ENCODE peak calls at places on chromosomes 2 and 18, in eight cellular contexts. One of them, this sample, is unnamed.

GRCh38 chr18:58135806-58136331 is 91.8 kb downstream of the NEDD4L start:
- DNase-seq in esophagus squamous epithelium: no peak
- DNase-seq in GM12865: peak; percentile 83
- DNase-seq in HCT116: peak; percentile 67
- DNase-seq in CD8-positive, alpha-beta T cell: peak; percentile 46
- DNase-seq in kidney epithelial cell: no peak
- DNase-seq in IMR-90: peak; percentile 74
- DNase-seq in fibroblast of pulmonary artery: peak; percentile 77
- DNase-seq in this sample: no peak

GRCh38 chr2:105778344-105778607 is 33.6 kb downstream of the NCK2 start:
- DNase-seq in esophagus squamous epithelium: no peak
- DNase-seq in GM12865: no peak
- DNase-seq in HCT116: no peak
- DNase-seq in CD8-positive, alpha-beta T cell: no peak
- DNase-seq in kidney epithelial cell: no peak
- DNase-seq in IMR-90: no peak
- DNase-seq in fibroblast of pulmonary artery: no peak
- DNase-seq in this sample: no peak

GRCh38 chr2:109547280-109547679 is 66.5 kb downstream of the SEPTIN10 start:
- DNase-seq in esophagus squamous epithelium: no peak
- DNase-seq in GM12865: no peak
- DNase-seq in HCT116: no peak
- DNase-seq in CD8-positive, alpha-beta T cell: no peak
- DNase-seq in kidney epithelial cell: no peak
- DNase-seq in IMR-90: no peak
- DNase-seq in fibroblast of pulmonary artery: no peak
- DNase-seq in this sample: no peak

GRCh38 chr18:75049455-75049789 is 159.5 kb downstream of the PTGR3 start:
- DNase-seq in esophagus squamous epithelium: no peak
- DNase-seq in GM12865: no peak
- DNase-seq in HCT116: no peak
- DNase-seq in CD8-positive, alpha-beta T cell: no peak
- DNase-seq in kidney epithelial cell: no peak
- DNase-seq in IMR-90: no peak
- DNase-seq in fibroblast of pulmonary artery: no peak
- DNase-seq in this sample: no peak

GRCh38 chr2:241804326-241805276 is 4.4 kb upstream of the NEU4 start:
- DNase-seq in esophagus squamous epithelium: no peak
- DNase-seq in GM12865: peak; percentile 44
- DNase-seq in HCT116: no peak
- DNase-seq in CD8-positive, alpha-beta T cell: no peak
- DNase-seq in kidney epithelial cell: peak; percentile 23
- DNase-seq in IMR-90: no peak
- DNase-seq in fibroblast of pulmonary artery: peak; percentile 47
- DNase-seq in this sample: no peak

GRCh38 chr2:188610050-188610444 is 318.4 kb downstream of the GULP1 start:
- DNase-seq in esophagus squamous epithelium: no peak
- DNase-seq in GM12865: no peak
- DNase-seq in HCT116: no peak
- DNase-seq in CD8-positive, alpha-beta T cell: no peak
- DNase-seq in kidney epithelial cell: no peak
- DNase-seq in IMR-90: no peak
- DNase-seq in fibroblast of pulmonary artery: no peak
- DNase-seq in this sample: no peak

GRCh38 chr2:174492963-174493431 is 6.2 kb upstream of the GPR155 start:
- DNase-seq in esophagus squamous epithelium: no peak
- DNase-seq in GM12865: peak; percentile 95
- DNase-seq in HCT116: no peak
- DNase-seq in CD8-positive, alpha-beta T cell: peak; percentile 62
- DNase-seq in kidney epithelial cell: no peak
- DNase-seq in IMR-90: no peak
- DNase-seq in fibroblast of pulmonary artery: no peak
- DNase-seq in this sample: no peak

GRCh38 chr2:20596973-20597867 is 53.7 kb downstream of the HS1BP3 start:
- DNase-seq in esophagus squamous epithelium: no peak
- DNase-seq in GM12865: no peak
- DNase-seq in HCT116: no peak
- DNase-seq in CD8-positive, alpha-beta T cell: no peak
- DNase-seq in kidney epithelial cell: no peak
- DNase-seq in IMR-90: no peak
- DNase-seq in fibroblast of pulmonary artery: peak; percentile 88
- DNase-seq in this sample: no peak

GRCh38 chr18:80009661-80010550 is 21.5 kb upstream of the TXNL4A start:
- DNase-seq in esophagus squamous epithelium: no peak
- DNase-seq in GM12865: no peak
- DNase-seq in HCT116: peak; percentile 75
- DNase-seq in CD8-positive, alpha-beta T cell: no peak
- DNase-seq in kidney epithelial cell: no peak
- DNase-seq in IMR-90: peak; percentile 98
- DNase-seq in fibroblast of pulmonary artery: peak; percentile 97
- DNase-seq in this sample: peak; percentile 74

GRCh38 chr2:181672255-181673008 is 7.9 kb downstream of the NEUROD1 start:
- DNase-seq in esophagus squamous epithelium: no peak
- DNase-seq in GM12865: peak; percentile 38
- DNase-seq in HCT116: no peak
- DNase-seq in CD8-positive, alpha-beta T cell: no peak
- DNase-seq in kidney epithelial cell: no peak
- DNase-seq in IMR-90: no peak
- DNase-seq in fibroblast of pulmonary artery: no peak
- DNase-seq in this sample: no peak

GRCh38 chr2:236365258-236366048 is 101.2 kb upstream of the ASB18 start:
- DNase-seq in esophagus squamous epithelium: no peak
- DNase-seq in GM12865: no peak
- DNase-seq in HCT116: no peak
- DNase-seq in CD8-positive, alpha-beta T cell: no peak
- DNase-seq in kidney epithelial cell: no peak
- DNase-seq in IMR-90: no peak
- DNase-seq in fibroblast of pulmonary artery: no peak
- DNase-seq in this sample: no peak

GRCh38 chr18:21315741-21316187 is 73.7 kb downstream of the GREB1L start:
- DNase-seq in esophagus squamous epithelium: no peak
- DNase-seq in GM12865: no peak
- DNase-seq in HCT116: peak; percentile 28
- DNase-seq in CD8-positive, alpha-beta T cell: no peak
- DNase-seq in kidney epithelial cell: no peak
- DNase-seq in IMR-90: no peak
- DNase-seq in fibroblast of pulmonary artery: no peak
- DNase-seq in this sample: no peak

GRCh38 chr2:96970910-96971309 is 15.5 kb downstream of the FAM178B start:
- DNase-seq in esophagus squamous epithelium: no peak
- DNase-seq in GM12865: no peak
- DNase-seq in HCT116: no peak
- DNase-seq in CD8-positive, alpha-beta T cell: no peak
- DNase-seq in kidney epithelial cell: no peak
- DNase-seq in IMR-90: no peak
- DNase-seq in fibroblast of pulmonary artery: no peak
- DNase-seq in this sample: no peak

GRCh38 chr2:61988462-61989366 is 83.2 kb downstream of the COMMD1 start:
- DNase-seq in esophagus squamous epithelium: no peak
- DNase-seq in GM12865: no peak
- DNase-seq in HCT116: no peak
- DNase-seq in CD8-positive, alpha-beta T cell: no peak
- DNase-seq in kidney epithelial cell: no peak
- DNase-seq in IMR-90: peak; percentile 21
- DNase-seq in fibroblast of pulmonary artery: peak; percentile 11
- DNase-seq in this sample: no peak

GRCh38 chr2:172091626-172092566 is 6.6 kb downstream of the DLX1 start:
- DNase-seq in esophagus squamous epithelium: no peak
- DNase-seq in GM12865: no peak
- DNase-seq in HCT116: no peak
- DNase-seq in CD8-positive, alpha-beta T cell: no peak
- DNase-seq in kidney epithelial cell: no peak
- DNase-seq in IMR-90: no peak
- DNase-seq in fibroblast of pulmonary artery: no peak
- DNase-seq in this sample: no peak

GRCh38 chr2:219743548-219743947 is 116.1 kb downstream of the SLC4A3 start:
- DNase-seq in esophagus squamous epithelium: no peak
- DNase-seq in GM12865: no peak
- DNase-seq in HCT116: no peak
- DNase-seq in CD8-positive, alpha-beta T cell: no peak
- DNase-seq in kidney epithelial cell: no peak
- DNase-seq in IMR-90: no peak
- DNase-seq in fibroblast of pulmonary artery: no peak
- DNase-seq in this sample: no peak

GRCh38 chr2:47569658-47570398 is 166.9 kb downstream of the MSH2 start:
- DNase-seq in esophagus squamous epithelium: no peak
- DNase-seq in GM12865: peak; percentile 25
- DNase-seq in HCT116: no peak
- DNase-seq in CD8-positive, alpha-beta T cell: no peak
- DNase-seq in kidney epithelial cell: no peak
- DNase-seq in IMR-90: peak; percentile 6
- DNase-seq in fibroblast of pulmonary artery: peak; percentile 17
- DNase-seq in this sample: no peak
- TF ChIP-seq CTCF in esophagus squamous epithelium: no peak
- TF ChIP-seq CTCF in GM12865: no peak
- TF ChIP-seq CTCF in HCT116: no peak
- TF ChIP-seq CTCF in CD8-positive, alpha-beta T cell: no peak
- TF ChIP-seq CTCF in kidney epithelial cell: no peak
- TF ChIP-seq CTCF in IMR-90: no peak
- TF ChIP-seq CTCF in fibroblast of pulmonary artery: no peak
- TF ChIP-seq CTCF in this sample: no peak

GRCh38 chr2:132668189-132668833 is 1.7 kb downstream of the LYPD1 start:
- DNase-seq in esophagus squamous epithelium: no peak
- DNase-seq in GM12865: no peak
- DNase-seq in HCT116: no peak
- DNase-seq in CD8-positive, alpha-beta T cell: no peak
- DNase-seq in kidney epithelial cell: no peak
- DNase-seq in IMR-90: no peak
- DNase-seq in fibroblast of pulmonary artery: no peak
- DNase-seq in this sample: no peak

GRCh38 chr2:132670104-132670960 is at the start of gene LYPD1:
- DNase-seq in esophagus squamous epithelium: no peak
- DNase-seq in GM12865: no peak
- DNase-seq in HCT116: no peak
- DNase-seq in CD8-positive, alpha-beta T cell: no peak
- DNase-seq in kidney epithelial cell: no peak
- DNase-seq in IMR-90: no peak
- DNase-seq in fibroblast of pulmonary artery: no peak
- DNase-seq in this sample: no peak

GRCh38 chr2:132670961-132671781 is 1.2 kb upstream of the LYPD1 start:
- DNase-seq in esophagus squamous epithelium: no peak
- DNase-seq in GM12865: no peak
- DNase-seq in HCT116: peak; percentile 27
- DNase-seq in CD8-positive, alpha-beta T cell: no peak
- DNase-seq in kidney epithelial cell: peak; percentile 96
- DNase-seq in IMR-90: peak; percentile 97
- DNase-seq in fibroblast of pulmonary artery: peak; percentile 85
- DNase-seq in this sample: no peak

GRCh38 chr2:132668986-132669853 is 785 bp downstream of the LYPD1 start:
- DNase-seq in esophagus squamous epithelium: no peak
- DNase-seq in GM12865: no peak
- DNase-seq in HCT116: no peak
- DNase-seq in CD8-positive, alpha-beta T cell: no peak
- DNase-seq in kidney epithelial cell: no peak
- DNase-seq in IMR-90: no peak
- DNase-seq in fibroblast of pulmonary artery: peak; percentile 16
- DNase-seq in this sample: no peak

GRCh38 chr2:132669854-132670103 is 226 bp downstream of the LYPD1 start:
- DNase-seq in esophagus squamous epithelium: no peak
- DNase-seq in GM12865: no peak
- DNase-seq in HCT116: no peak
- DNase-seq in CD8-positive, alpha-beta T cell: no peak
- DNase-seq in kidney epithelial cell: no peak
- DNase-seq in IMR-90: no peak
- DNase-seq in fibroblast of pulmonary artery: no peak
- DNase-seq in this sample: no peak
- H3K4me3 ChIP-seq in esophagus squamous epithelium: peak overlapping the region; percentile 33
- H3K4me3 ChIP-seq in GM12865: no peak overlapping the region
- H3K4me3 ChIP-seq in HCT116: no peak overlapping the region
- H3K4me3 ChIP-seq in CD8-positive, alpha-beta T cell: no peak overlapping the region
- H3K4me3 ChIP-seq in kidney epithelial cell: peak overlapping the region; percentile 91
- H3K4me3 ChIP-seq in IMR-90: peak overlapping the region; percentile 69
- H3K4me3 ChIP-seq in fibroblast of pulmonary artery: peak overlapping the region; percentile 53
- H3K4me3 ChIP-seq in this sample: peak overlapping the region; percentile 66

GRCh38 chr2:223000872-223001825 is 50.8 kb upstream of the KCNE4 start:
- DNase-seq in esophagus squamous epithelium: no peak
- DNase-seq in GM12865: no peak
- DNase-seq in HCT116: no peak
- DNase-seq in CD8-positive, alpha-beta T cell: no peak
- DNase-seq in kidney epithelial cell: no peak
- DNase-seq in IMR-90: no peak
- DNase-seq in fibroblast of pulmonary artery: no peak
- DNase-seq in this sample: no peak
- TF ChIP-seq CTCF in esophagus squamous epithelium: no peak
- TF ChIP-seq CTCF in GM12865: no peak
- TF ChIP-seq CTCF in HCT116: no peak
- TF ChIP-seq CTCF in CD8-positive, alpha-beta T cell: no peak
- TF ChIP-seq CTCF in kidney epithelial cell: no peak
- TF ChIP-seq CTCF in IMR-90: no peak
- TF ChIP-seq CTCF in fibroblast of pulmonary artery: no peak
- TF ChIP-seq CTCF in this sample: no peak

GRCh38 chr18:23238152-23238531 is 102.9 kb downstream of the CABLES1 start:
- DNase-seq in esophagus squamous epithelium: no peak
- DNase-seq in GM12865: no peak
- DNase-seq in HCT116: no peak
- DNase-seq in CD8-positive, alpha-beta T cell: no peak
- DNase-seq in kidney epithelial cell: no peak
- DNase-seq in IMR-90: peak; percentile 60
- DNase-seq in fibroblast of pulmonary artery: peak; percentile 86
- DNase-seq in this sample: no peak

GRCh38 chr18:23236876-23237468 is 101.7 kb downstream of the CABLES1 start:
- DNase-seq in esophagus squamous epithelium: no peak
- DNase-seq in GM12865: no peak
- DNase-seq in HCT116: no peak
- DNase-seq in CD8-positive, alpha-beta T cell: no peak
- DNase-seq in kidney epithelial cell: no peak
- DNase-seq in IMR-90: no peak
- DNase-seq in fibroblast of pulmonary artery: no peak
- DNase-seq in this sample: no peak

GRCh38 chr18:23238651-23239349 is 103.5 kb downstream of the CABLES1 start:
- DNase-seq in esophagus squamous epithelium: no peak
- DNase-seq in GM12865: no peak
- DNase-seq in HCT116: no peak
- DNase-seq in CD8-positive, alpha-beta T cell: no peak
- DNase-seq in kidney epithelial cell: no peak
- DNase-seq in IMR-90: peak; percentile 33
- DNase-seq in fibroblast of pulmonary artery: peak; percentile 66
- DNase-seq in this sample: no peak

GRCh38 chr18:23239350-23239692 is 104.0 kb downstream of the CABLES1 start:
- DNase-seq in esophagus squamous epithelium: no peak
- DNase-seq in GM12865: no peak
- DNase-seq in HCT116: no peak
- DNase-seq in CD8-positive, alpha-beta T cell: no peak
- DNase-seq in kidney epithelial cell: no peak
- DNase-seq in IMR-90: no peak
- DNase-seq in fibroblast of pulmonary artery: no peak
- DNase-seq in this sample: no peak

DNA sequence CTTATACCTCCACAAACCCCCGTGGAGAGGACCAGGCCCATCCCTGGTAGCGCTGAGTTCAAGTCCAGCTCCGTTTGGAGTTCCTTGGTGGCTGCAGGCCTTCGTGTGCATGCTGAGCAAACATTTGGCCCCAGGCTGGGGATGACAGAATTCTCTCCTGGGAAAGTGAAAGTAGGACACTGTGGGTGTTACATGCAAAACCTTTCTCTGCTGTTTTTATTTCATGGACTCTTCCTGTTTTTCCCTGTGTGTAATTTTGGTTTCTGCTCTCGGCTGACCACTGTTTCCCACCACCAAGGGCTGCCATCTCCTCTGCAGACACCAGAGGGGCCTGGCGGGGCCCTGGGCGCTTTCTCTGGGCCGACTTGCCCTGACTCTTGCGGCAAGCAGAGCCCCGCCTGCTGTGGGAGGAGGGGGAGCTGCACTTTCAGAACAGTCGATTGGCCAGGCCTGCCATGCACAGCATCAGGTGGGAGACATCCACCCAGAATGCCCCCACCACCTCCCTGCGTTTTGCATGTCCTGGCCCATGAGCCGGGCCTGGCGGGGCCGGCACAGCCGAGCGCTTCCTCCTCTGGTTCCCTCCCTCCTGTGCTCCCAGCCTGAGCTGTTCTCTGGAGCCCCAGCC is 102.4 kb downstream of the CABLES1 start:
- DNase-seq in esophagus squamous epithelium: no peak
- DNase-seq in GM12865: peak; percentile 91
- DNase-seq in HCT116: no peak
- DNase-seq in CD8-positive, alpha-beta T cell: peak; percentile 38
- DNase-seq in kidney epithelial cell: no peak
- DNase-seq in IMR-90: peak; percentile 41
- DNase-seq in fibroblast of pulmonary artery: peak; percentile 64
- DNase-seq in this sample: no peak
- H3K4me3 ChIP-seq in esophagus squamous epithelium: peak overlapping the region; percentile 22
- H3K4me3 ChIP-seq in GM12865: no peak overlapping the region
- H3K4me3 ChIP-seq in HCT116: no peak overlapping the region
- H3K4me3 ChIP-seq in CD8-positive, alpha-beta T cell: peak overlapping the region; percentile 28
- H3K4me3 ChIP-seq in kidney epithelial cell: no peak overlapping the region
- H3K4me3 ChIP-seq in IMR-90: no peak overlapping the region
- H3K4me3 ChIP-seq in fibroblast of pulmonary artery: peak overlapping the region; percentile 4
- H3K4me3 ChIP-seq in this sample: no peak overlapping the region